ENCODE peak calls at places on chromosomes 7 and 10, in six cellular contexts. N, J, V, H, E and A are unnamed samples.

GRCh38 chr10:28586176-28586575 is 53.3 kb downstream of the WAC start:
- DNase-seq in N (no peak), J (no peak), V (no peak), H (no peak), E (no peak), A (no peak)

GRCh38 chr10:25444266-25444665 is 269.5 kb downstream of the GPR158 start:
- DNase-seq in N (no peak), J (no peak), V (no peak), H (no peak), E (no peak), A (no peak)

GRCh38 chr10:112210672-112211071 is 27.1 kb upstream of the GPAM start:
- DNase-seq in N (no peak), J (no peak), V (no peak), H (no peak), E (no peak), A (no peak)

GRCh38 chr10:28946479-28946878 is 269.2 kb downstream of the BAMBI start:
- DNase-seq in N (no peak), J (no peak), V (no peak), H (no peak), E (no peak), A (no peak)

GRCh38 chr7:36896956-36897594 is 172.8 kb upstream of the AOAH start:
- DNase-seq in N (no peak), J (no peak), V (no peak), H (peak; percentile 75), E (no peak), A (no peak)

GRCh38 chr7:117587931-117588330 is 108.1 kb downstream of the CFTR start:
- DNase-seq in N (no peak), J (no peak), V (no peak), H (no peak), E (no peak), A (no peak)

GRCh38 chr7:80552304-80552703 is 40.4 kb upstream of the GNAT3 start:
- DNase-seq in N (no peak), J (no peak), V (no peak), H (no peak), E (no peak), A (no peak)

GRCh38 chr10:79022565-79023488 is 45.9 kb upstream of the ZMIZ1 start:
- DNase-seq in N (peak; percentile 67), J (peak; percentile 12), V (no peak), H (peak; percentile 94), E (peak; percentile 65), A (peak; percentile 54)

GRCh38 chr10:27391325-27391724 is 112.8 kb upstream of the RAB18 start:
- DNase-seq in N (no peak), J (no peak), V (no peak), H (no peak), E (no peak), A (no peak)

GRCh38 chr7:139471740-139472353 is 11.6 kb downstream of the KLRG2 start:
- DNase-seq in N (no peak), J (no peak), V (no peak), H (peak; percentile 14), E (peak; percentile 28), A (no peak)

GRCh38 chr10:26556756-26557640 is 118.9 kb downstream of the APBB1IP start:
- DNase-seq in N (no peak), J (no peak), V (peak; percentile 39), H (peak; percentile 34), E (peak; percentile 34), A (no peak)

GRCh38 chr10:34723746-34724145 is 91.3 kb downstream of the PARD3 start:
- DNase-seq in N (peak; percentile 40), J (no peak), V (no peak), H (no peak), E (peak; percentile 42), A (no peak)

GRCh38 chr7:98509836-98510235 is 107.2 kb upstream of the NPTX2 start:
- DNase-seq in N (no peak), J (no peak), V (no peak), H (no peak), E (no peak), A (no peak)

GRCh38 chr7:48636391-48637015 is 287.8 kb upstream of the CDC14C start:
- DNase-seq in N (no peak), J (no peak), V (no peak), H (no peak), E (no peak), A (no peak)

GRCh38 chr10:119335671-119336353 is 128.4 kb downstream of the GRK5 start:
- DNase-seq in N (no peak), J (no peak), V (no peak), H (no peak), E (no peak), A (no peak)

GRCh38 chr7:29843738-29844137 is 37.4 kb downstream of the WIPF3 start:
- DNase-seq in N (no peak), J (no peak), V (no peak), H (no peak), E (no peak), A (no peak)

GRCh38 chr10:103855424-103855823 is at the start of gene SH3PXD2A:
- DNase-seq in N (peak; percentile 78), J (no peak), V (no peak), H (peak; percentile 17), E (peak; percentile 19), A (no peak)

GRCh38 chr7:157905740-157906461 is 569.1 kb downstream of the DNAJB6 start:
- DNase-seq in N (peak; percentile 59), J (no peak), V (no peak), H (peak; percentile 41), E (no peak), A (no peak)

GRCh38 chr10:31041011-31041410 is 9.3 kb upstream of the ZNF438 start:
- DNase-seq in N (no peak), J (no peak), V (no peak), H (no peak), E (no peak), A (no peak)

GRCh38 chr10:43756343-43756742 is 107.7 kb upstream of the ZNF32 start:
- DNase-seq in N (no peak), J (no peak), V (no peak), H (no peak), E (no peak), A (no peak)

GRCh38 chr10:29119374-29119773 is 169.5 kb upstream of the LYZL1 start:
- DNase-seq in N (peak; percentile 96), J (no peak), V (no peak), H (peak; percentile 61), E (peak; percentile 46), A (no peak)

GRCh38 chr10:48671914-48672595 is 12.6 kb upstream of the WDFY4 start:
- DNase-seq in N (no peak), J (peak; percentile 81), V (no peak), H (no peak), E (no peak), A (no peak)

GRCh38 chr7:39700932-39701331 is 77.6 kb downstream of the RALA start:
- DNase-seq in N (no peak), J (no peak), V (no peak), H (no peak), E (no peak), A (no peak)

GRCh38 chr10:1824928-1825327 is 87.6 kb upstream of the ADARB2 start:
- DNase-seq in N (no peak), J (no peak), V (no peak), H (no peak), E (no peak), A (no peak)

GRCh38 chr7:66804001-66804400 is 63.5 kb downstream of the RABGEF1 start:
- DNase-seq in N (no peak), J (no peak), V (no peak), H (no peak), E (no peak), A (no peak)

GRCh38 chr7:28695300-28696261 is 262.5 kb downstream of the TRIL start:
- DNase-seq in N (no peak), J (no peak), V (no peak), H (no peak), E (no peak), A (no peak)

GRCh38 chr7:25260862-25261454 is 32.7 kb upstream of the NPVF start:
- DNase-seq in N (no peak), J (no peak), V (peak; percentile 14), H (no peak), E (no peak), A (no peak)

GRCh38 chr10:47184273-47184672 is 115.7 kb upstream of the GDF10 start:
- DNase-seq in N (no peak), J (no peak), V (no peak), H (no peak), E (no peak), A (no peak)
- TF ChIP-seq POLR2A in N (no peak), J (no peak), V (no peak), H (no peak), E (no peak), A (no peak)

DNA sequence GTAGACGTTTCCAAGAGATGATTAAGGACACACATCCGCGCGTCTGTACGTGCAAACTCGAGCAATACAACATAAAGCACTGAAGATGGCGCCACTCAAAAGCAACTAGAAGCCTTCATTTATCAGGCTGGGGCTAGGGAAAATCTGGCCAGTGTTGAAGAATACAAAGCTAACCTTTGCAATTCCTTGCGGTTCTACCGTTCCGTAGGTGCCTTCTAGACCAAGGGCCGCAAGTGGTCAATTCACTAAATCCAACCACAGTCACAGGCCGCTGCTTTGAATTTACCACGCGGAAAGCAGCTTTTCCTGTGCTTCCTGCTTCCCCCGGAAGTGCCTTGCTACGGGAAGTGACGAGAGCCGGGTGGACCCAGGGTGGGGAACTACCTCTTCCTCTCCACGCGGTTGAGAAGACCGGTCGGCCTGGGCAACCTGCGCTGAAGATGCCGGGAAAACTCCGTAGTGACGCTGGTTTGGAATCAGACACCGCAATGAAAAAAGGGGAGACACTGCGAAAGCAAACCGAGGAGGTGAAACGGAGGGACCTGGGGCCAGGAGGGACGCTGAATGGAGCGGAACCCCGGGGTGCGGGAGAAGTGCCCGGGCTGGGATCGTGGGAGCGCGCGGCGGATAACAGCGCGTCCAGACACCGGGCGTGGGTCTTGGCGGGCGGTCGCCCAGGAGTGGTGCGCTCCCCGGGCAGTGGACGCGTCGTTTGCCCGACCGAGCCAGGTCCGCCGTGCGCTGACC is at the start of gene DDX21:
- DNase-seq in N (peak; percentile 81), J (peak; percentile 76), V (peak; percentile 83), H (peak; percentile 94), E (peak; percentile 92), A (peak; percentile 87)
- TF ChIP-seq POLR2AphosphoS5 in N (peak; percentile 85), J (peak; percentile 96), V (peak; percentile 88), H (peak; percentile 93), E (peak; percentile 95), A (peak; percentile 96)

GRCh38 chr10:110496553-110497437 is 912 bp upstream of the DUSP5 start:
- DNase-seq in N (no peak), J (no peak), V (no peak), H (no peak), E (no peak), A (no peak)
- TF ChIP-seq TAF1 in N (no peak), J (no peak), V (no peak), H (no peak), E (no peak), A (no peak)

DNA sequence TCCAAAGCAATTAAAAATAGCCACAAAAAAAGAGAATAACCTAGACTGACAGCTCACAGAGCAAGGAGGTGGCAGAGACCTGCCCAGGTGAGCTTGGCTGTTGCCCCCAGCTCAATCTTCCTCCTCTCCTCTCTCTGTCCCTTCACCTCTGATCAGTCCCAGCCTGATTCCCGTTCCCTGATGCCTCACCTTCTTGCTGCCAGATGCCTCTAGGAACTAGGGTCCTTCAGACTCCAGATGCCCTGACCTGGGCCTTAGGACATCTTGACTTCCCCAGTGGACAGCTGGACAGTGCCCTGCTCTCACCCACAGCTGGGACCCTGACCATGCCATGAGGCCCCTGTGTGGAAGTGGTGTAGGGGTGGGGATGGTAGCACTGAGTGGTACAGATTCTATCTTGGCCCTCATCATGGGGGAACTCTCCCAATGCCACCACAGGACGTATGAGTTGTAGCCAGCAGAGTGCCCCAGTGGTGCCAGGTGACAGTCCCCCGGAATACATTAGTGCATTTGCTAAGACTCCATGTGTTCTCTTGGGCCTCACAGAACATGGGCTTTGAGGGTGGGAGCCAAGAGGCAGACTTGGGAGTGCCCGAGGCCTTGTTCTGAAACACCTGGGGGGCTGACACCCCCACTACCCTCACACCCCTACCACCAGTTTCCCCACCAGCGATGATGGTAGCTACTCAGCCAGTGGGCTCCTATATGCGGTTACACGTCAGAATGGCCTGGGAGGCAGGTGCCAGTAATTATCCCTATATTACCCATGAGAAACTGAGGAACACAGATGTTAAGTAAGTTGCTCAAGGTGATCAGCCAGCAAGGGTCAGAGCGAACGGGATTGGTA is 2.0 kb downstream of the DEPP1 start:
- DNase-seq in N (no peak), J (no peak), V (no peak), H (no peak), E (no peak), A (no peak)
- TF ChIP-seq POLR2A in N (no peak), J (peak; percentile 30), V (no peak), H (no peak), E (peak; percentile 43), A (peak; percentile 23)